ENCODE peak calls at places on chromosome 3, in nine cellular contexts. K, P, R, H, I, X, O, M and U are unnamed samples. For H3K9me3 and H3K4me1, the result is how much of the 10 kb centered on the place peaks cover.

GRCh38 chr3:148280623-148281242 is 417.0 kb upstream of the AGTR1 start:
- DNase-seq in X (no peak), I (no peak), K (no peak), O (peak), H (no peak), P (no peak), M (no peak), R (no peak), U (peak)

GRCh38 chr3:46860381-46861292 is 2.6 kb downstream of the MYL3 start:
- DNase-seq in O (peak), K (peak), P (peak), X (peak), I (no peak), H (peak), M (no peak), R (no peak), U (peak)

GRCh38 chr3:33186524-33187367 is 31.9 kb downstream of the SUSD5 start:
- DNase-seq in X (no peak), K (no peak), O (no peak), P (no peak), I (peak), M (no peak), R (no peak), H (no peak), U (no peak)

GRCh38 chr3:156689589-156689988 is 15.2 kb downstream of the TIPARP start:
- DNase-seq in M (no peak), O (no peak), P (no peak), X (no peak), R (no peak), I (no peak), H (no peak), K (no peak), U (no peak)

GRCh38 chr3:97952872-97953271 is 19.4 kb downstream of the RIOX2 start:
- DNase-seq in P (no peak), R (no peak), K (no peak), X (no peak), O (no peak), I (no peak), H (no peak), M (no peak), U (no peak)

GRCh38 chr3:119781330-119782198 is at the start of gene NR1I2:
- DNase-seq in R (peak), I (no peak), M (no peak), X (no peak), K (no peak), O (no peak), P (no peak), H (no peak), U (no peak)

GRCh38 chr3:189355481-189356201 is 183.9 kb downstream of the TPRG1 start:
- DNase-seq in I (no peak), R (peak), M (peak), K (no peak), X (peak), H (no peak), O (no peak), P (no peak), U (no peak)

GRCh38 chr3:135456182-135456790 is 509.2 kb upstream of the PPP2R3A start:
- DNase-seq in M (no peak), K (no peak), I (no peak), H (peak), X (peak), P (no peak), O (no peak), R (no peak), U (no peak)

GRCh38 chr3:185824467-185825378 is at the start of gene IGF2BP2:
- DNase-seq in I (peak), P (peak), M (peak), K (peak), X (peak), R (peak), O (peak), H (peak), U (peak)

GRCh38 chr3:4099607-4100006 is 203.6 kb upstream of the SETMAR start:
- DNase-seq in M (no peak), R (no peak), O (no peak), P (no peak), H (no peak), I (no peak), K (no peak), X (no peak), U (no peak)

GRCh38 chr3:48518755-48519154 is 14.8 kb upstream of the SHISA5 start:
- DNase-seq in O (no peak), M (no peak), R (no peak), I (no peak), K (no peak), X (no peak), P (no peak), H (no peak), U (no peak)

GRCh38 chr3:51340311-51340829 is 44.7 kb upstream of the MANF start:
- DNase-seq in I (peak), M (peak), X (peak), O (peak), P (peak), K (no peak), H (no peak), R (no peak), U (peak)

GRCh38 chr3:107404727-107405519 is 27.7 kb downstream of the CCDC54 start:
- DNase-seq in O (no peak), P (no peak), H (no peak), K (no peak), M (no peak), R (no peak), I (no peak), X (no peak), U (no peak)

GRCh38 chr3:150149651-150150051 is 179.0 kb upstream of the PFN2 start:
- DNase-seq in I (no peak), P (no peak), R (no peak), M (no peak), H (no peak), K (peak), X (no peak), O (no peak), U (peak)

GRCh38 chr3:20072422-20072821 is 32.2 kb downstream of the KAT2B start:
- DNase-seq in O (no peak), X (no peak), M (no peak), I (no peak), R (no peak), K (no peak), P (no peak), H (no peak), U (no peak)

GRCh38 chr3:4426782-4427344 is 40.2 kb downstream of the SUMF1 start:
- DNase-seq in H (peak), X (no peak), K (peak), P (no peak), M (no peak), R (no peak), O (no peak), I (peak), U (no peak)

GRCh38 chr3:178671261-178672191 is 135.3 kb downstream of the KCNMB2 start:
- DNase-seq in M (no peak), X (no peak), I (no peak), P (no peak), K (no peak), O (no peak), H (peak), R (no peak), U (no peak)

GRCh38 chr3:50604628-50605588 is 6.7 kb downstream of the CISH start:
- DNase-seq in H (no peak), P (peak), M (no peak), X (no peak), K (peak), O (peak), R (no peak), I (no peak), U (no peak)

GRCh38 chr3:188520466-188520865 is 366.5 kb downstream of the LPP start:
- DNase-seq in R (no peak), X (no peak), P (no peak), I (no peak), M (no peak), O (no peak), H (no peak), K (no peak), U (no peak)

GRCh38 chr3:59052803-59053411 is 3.1 kb upstream of the CFAP20DC start:
- DNase-seq in M (no peak), H (peak), O (no peak), R (peak), P (no peak), K (no peak), I (peak), X (peak), U (no peak)

GRCh38 chr3:184636774-184637316 is 75.0 kb downstream of the MAGEF1 start:
- DNase-seq in X (no peak), R (no peak), P (no peak), M (peak), K (no peak), O (no peak), H (peak), I (no peak), U (no peak)

GRCh38 chr3:99114565-99115291 is 213.2 kb upstream of the DCBLD2 start:
- DNase-seq in M (peak), R (no peak), O (peak), X (peak), K (no peak), H (peak), I (peak), P (no peak), U (no peak)

GRCh38 chr3:72318504-72319201 is 529.6 kb downstream of the SHQ1 start:
- DNase-seq in I (no peak), M (peak), X (no peak), R (peak), P (no peak), H (peak), O (peak), K (peak), U (no peak)

GRCh38 chr3:161295325-161295724 is 74.2 kb downstream of the NMD3 start:
- DNase-seq in I (no peak), R (no peak), K (no peak), M (no peak), P (no peak), X (no peak), H (no peak), O (no peak), U (no peak)

GRCh38 chr3:134345202-134345601 is 29.0 kb downstream of the AMOTL2 start:
- DNase-seq in H (no peak), M (no peak), P (peak), O (no peak), K (no peak), I (no peak), R (no peak), X (no peak), U (no peak)

GRCh38 chr3:195129644-195130492 is 141.1 kb downstream of the XXYLT1 start:
- DNase-seq in I (no peak), O (no peak), R (no peak), P (no peak), K (no peak), H (no peak), M (no peak), X (no peak), U (no peak)

GRCh38 chr3:169071003-169071402 is 592.5 kb downstream of the MECOM start:
- DNase-seq in I (no peak), O (no peak), M (no peak), P (no peak), R (no peak), H (no peak), X (no peak), K (no peak), U (no peak)

GRCh38 chr3:129599607-129600006 is 6.9 kb downstream of the PLXND1 start:
- DNase-seq in H (no peak), I (peak), P (peak), R (no peak), O (no peak), M (peak), X (peak), K (peak), U (peak)

GRCh38 chr3:64691051-64691450 is 3.3 kb upstream of the ADAMTS9 start:
- DNase-seq in H (no peak), I (peak), M (no peak), P (no peak), X (no peak), O (no peak), K (peak), R (no peak), U (no peak)

GRCh38 chr3:77207753-77208152 is 167.9 kb downstream of the ROBO2 start:
- DNase-seq in P (no peak), O (no peak), M (no peak), I (no peak), H (no peak), K (no peak), X (no peak), R (no peak), U (no peak)

GRCh38 chr3:17077614-17078013 is 192.9 kb downstream of the PLCL2 start:
- DNase-seq in R (no peak), X (no peak), I (no peak), O (no peak), P (no peak), K (peak), M (no peak), H (no peak), U (peak)

GRCh38 chr3:191376742-191377141 is 46.4 kb upstream of the UTS2B start:
- DNase-seq in O (no peak), X (no peak), P (no peak), H (no peak), M (peak), I (peak), R (peak), K (no peak), U (no peak)

GRCh38 chr3:7847021-7847420 is 654.6 kb upstream of the LMCD1 start:
- DNase-seq in O (no peak), P (no peak), R (no peak), X (no peak), K (no peak), I (no peak), M (no peak), H (no peak), U (no peak)

GRCh38 chr3:122493296-122493695 is 21.4 kb downstream of the KPNA1 start:
- DNase-seq in X (no peak), R (no peak), M (no peak), O (no peak), P (no peak), H (no peak), I (no peak), K (no peak), U (no peak)

GRCh38 chr3:123389338-123389910 is 59.5 kb downstream of the ADCY5 start:
- DNase-seq in K (no peak), X (no peak), O (no peak), M (no peak), P (no peak), H (no peak), I (no peak), R (no peak), U (no peak)

GRCh38 chr3:118833075-118833474 is 201.6 kb downstream of the IGSF11 start:
- DNase-seq in P (no peak), R (no peak), M (no peak), I (no peak), O (no peak), K (no peak), X (no peak), H (no peak), U (no peak)

GRCh38 chr3:134527037-134527436 is 41.2 kb downstream of the CEP63 start:
- DNase-seq in O (no peak), R (no peak), X (peak), H (no peak), P (no peak), K (no peak), I (no peak), M (peak), U (no peak)

GRCh38 chr3:153422314-153422713 is 260.3 kb downstream of the RAP2B start:
- DNase-seq in K (no peak), X (no peak), R (no peak), I (no peak), M (no peak), O (no peak), H (no peak), P (no peak), U (no peak)
- H3K9me3 ChIP-seq in K (under half), X (under half), R (under half), I (under half), M (under half), O (under half), H (under half), P (under half), U (under half)

GRCh38 chr3:131349454-131349853 is 32.1 kb upstream of the NUDT16 start:
- DNase-seq in P (no peak), M (no peak), R (no peak), K (no peak), I (no peak), H (peak), O (no peak), X (no peak), U (no peak)
- H3K4me1 ChIP-seq in P (under half), M (under half), R (under half), K (under half), I (under half), H (under half), O (under half), X (under half), U (under half)

GRCh38 chr3:43723121-43723734 is 32.5 kb downstream of the ABHD5 start:
- DNase-seq in O (no peak), I (peak), H (no peak), X (no peak), K (no peak), R (no peak), M (no peak), P (no peak), U (no peak)
- H3K27ac ChIP-seq in O (no peak), I (no peak), H (no peak), X (no peak), K (peak), R (no peak), M (no peak), P (peak), U (no peak)

GRCh38 chr3:177611781-177612389 is 414.6 kb upstream of the TBL1XR1 start:
- DNase-seq in P (no peak), I (no peak), K (no peak), R (no peak), O (no peak), X (no peak), H (no peak), M (no peak), U (no peak)

GRCh38 chr3:177610677-177611654 is 413.7 kb upstream of the TBL1XR1 start:
- DNase-seq in H (peak), X (no peak), I (peak), O (peak), P (no peak), R (peak), M (no peak), K (no peak), U (peak)

GRCh38 chr3:177609613-177610012 is 412.3 kb upstream of the TBL1XR1 start:
- DNase-seq in P (no peak), I (no peak), R (no peak), O (no peak), K (no peak), X (no peak), M (no peak), H (no peak), U (no peak)

GRCh38 chr3:177608443-177608842 is 411.2 kb upstream of the TBL1XR1 start:
- DNase-seq in H (no peak), P (no peak), K (no peak), I (no peak), O (no peak), R (no peak), M (no peak), X (no peak), U (no peak)

GRCh38 chr3:177610262-177610661 is 413.0 kb upstream of the TBL1XR1 start:
- DNase-seq in I (no peak), X (peak), M (no peak), P (no peak), H (no peak), O (no peak), R (no peak), K (no peak), U (no peak)
- H3K9me3 ChIP-seq in I (under half), X (under half), M (under half), P (under half), H (under half), O (under half), R (under half), K (under half), U (under half)

GRCh38 chr3:165081183-165081582 is 2.9 kb upstream of the SI start:
- DNase-seq in O (no peak), K (no peak), P (no peak), R (no peak), H (no peak), X (no peak), I (no peak), M (no peak), U (no peak)
- H3K4me1 ChIP-seq in O (under half), K (under half), P (under half), R (under half), H (under half), X (under half), I (under half), M (under half), U (under half)

GRCh38 chr3:14392803-14393319 is 9.5 kb upstream of the SLC6A6 start:
- DNase-seq in H (peak), P (no peak), M (no peak), K (no peak), X (no peak), R (no peak), O (no peak), I (no peak), U (no peak)

GRCh38 chr3:14396293-14396692 is 6.1 kb upstream of the SLC6A6 start:
- DNase-seq in K (no peak), M (no peak), X (peak), H (no peak), R (no peak), P (no peak), O (no peak), I (no peak), U (no peak)

GRCh38 chr3:14392231-14392630 is 10.2 kb upstream of the SLC6A6 start:
- DNase-seq in O (no peak), H (no peak), X (peak), K (no peak), R (no peak), P (no peak), M (no peak), I (no peak), U (no peak)

GRCh38 chr3:14391033-14391432 is 11.4 kb upstream of the SLC6A6 start:
- DNase-seq in I (no peak), P (peak), O (no peak), M (no peak), X (no peak), K (no peak), H (no peak), R (no peak), U (peak)

DNA sequence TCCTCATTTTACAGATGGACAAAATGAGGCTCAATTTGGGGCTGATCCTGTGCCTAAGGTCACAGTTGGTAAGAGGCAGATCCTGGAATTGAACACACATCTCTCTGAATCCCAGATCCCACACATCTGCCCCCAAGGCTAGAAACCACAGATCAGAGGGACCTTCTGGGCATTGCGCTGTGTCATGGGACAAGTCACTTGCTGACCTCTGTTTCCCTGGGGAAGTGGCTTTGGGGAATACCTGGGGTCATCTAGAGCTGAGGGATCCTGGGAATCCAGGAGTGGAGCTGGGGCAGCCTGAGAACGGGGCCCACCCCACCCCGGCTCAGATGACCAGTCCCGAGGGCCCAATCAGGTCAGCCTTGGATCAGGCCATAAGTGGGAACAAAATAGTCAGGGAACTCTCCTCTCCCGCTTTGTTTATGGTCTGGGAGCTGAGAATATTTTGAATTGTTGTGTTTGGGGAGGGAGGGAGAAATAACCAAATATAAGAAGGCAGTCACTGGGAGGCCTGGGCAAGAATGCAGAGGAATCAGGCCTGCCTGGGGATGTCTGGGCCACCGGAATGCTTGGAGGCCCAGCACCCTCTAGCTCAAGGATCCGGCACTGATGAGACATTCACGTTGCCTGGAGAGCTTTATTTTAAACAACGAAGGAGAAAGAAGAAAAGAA is 8.8 kb upstream of the SLC6A6 start:
- DNase-seq in H (no peak), R (no peak), I (no peak), O (peak), M (peak), K (no peak), P (no peak), X (no peak), U (no peak)
- H3K27ac ChIP-seq in H (peak), R (no peak), I (no peak), O (no peak), M (peak), K (no peak), P (no peak), X (no peak), U (no peak)

DNA sequence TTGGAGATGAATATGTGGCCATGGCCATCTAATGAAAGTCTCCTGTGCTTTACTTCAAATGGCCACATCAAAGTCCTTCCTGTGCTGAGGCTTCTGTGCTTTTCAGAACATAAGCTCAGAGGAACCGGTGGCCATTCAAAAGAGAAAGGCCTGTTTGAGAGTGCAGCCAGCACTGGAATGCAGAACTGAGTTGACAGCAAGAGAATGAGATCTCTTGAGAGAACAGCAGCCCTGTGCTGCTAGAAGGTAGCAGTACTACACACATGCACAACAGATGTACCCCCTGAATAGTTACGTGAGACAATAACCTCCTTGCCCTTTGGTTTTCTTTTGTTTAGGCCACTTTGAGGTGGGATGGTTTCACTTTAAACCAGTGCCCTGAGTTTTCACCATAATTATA is 292.5 kb downstream of the PTPRG start:
- DNase-seq in I (no peak), X (peak), P (no peak), M (no peak), R (no peak), K (no peak), H (peak), O (no peak), U (no peak)
- H3K9me3 ChIP-seq in I (under half), X (under half), P (under half), M (under half), R (under half), K (under half), H (under half), O (under half), U (under half)

GRCh38 chr3:55596212-55596611 is 109.1 kb upstream of the WNT5A start:
- DNase-seq in O (no peak), K (no peak), X (no peak), I (no peak), M (no peak), R (no peak), H (no peak), P (no peak), U (no peak)
- H3K4me1 ChIP-seq in O (under half), K (under half), X (under half), I (under half), M (under half), R (under half), H (under half), P (under half), U (under half)